ENCODE peak calls at places on chromosomes 4 and X, in eight cellular contexts. One of them, this sample, is unnamed.

GRCh38 chr4:56656346-56656643 is 24.8 kb downstream of the HOPX start:
- DNase-seq in ovary: peak
- DNase-seq in KBM-7: no peak
- DNase-seq in mesenteric fat pad: no peak
- DNase-seq in EL: peak
- DNase-seq in stomach: peak
- DNase-seq in mesenchymal stem cell: peak
- DNase-seq in globus pallidus: no peak
- DNase-seq in this sample: peak

GRCh38 chrX:97167333-97167732 is 283.6 kb downstream of the RPA4 start:
- DNase-seq in mesenteric fat pad: no peak
- DNase-seq in KBM-7: no peak
- DNase-seq in ovary: no peak
- DNase-seq in EL: no peak
- DNase-seq in stomach: no peak
- DNase-seq in globus pallidus: no peak
- DNase-seq in mesenchymal stem cell: no peak
- DNase-seq in this sample: no peak

GRCh38 chr4:161404346-161405110 is 759.3 kb downstream of the FSTL5 start:
- DNase-seq in mesenchymal stem cell: peak
- DNase-seq in mesenteric fat pad: no peak
- DNase-seq in globus pallidus: no peak
- DNase-seq in ovary: no peak
- DNase-seq in KBM-7: no peak
- DNase-seq in EL: no peak
- DNase-seq in stomach: no peak
- DNase-seq in this sample: no peak

GRCh38 chr4:40887690-40888089 is 137.9 kb downstream of the NSUN7 start:
- DNase-seq in mesenteric fat pad: no peak
- DNase-seq in globus pallidus: peak
- DNase-seq in stomach: no peak
- DNase-seq in KBM-7: no peak
- DNase-seq in ovary: no peak
- DNase-seq in mesenchymal stem cell: peak
- DNase-seq in EL: peak
- DNase-seq in this sample: no peak

GRCh38 chr4:189502841-189503240 is 437.8 kb upstream of the FRG1 start:
- DNase-seq in mesenteric fat pad: no peak
- DNase-seq in globus pallidus: no peak
- DNase-seq in KBM-7: no peak
- DNase-seq in stomach: no peak
- DNase-seq in EL: no peak
- DNase-seq in ovary: no peak
- DNase-seq in mesenchymal stem cell: no peak
- DNase-seq in this sample: no peak

GRCh38 chr4:6475492-6476020 is 3.1 kb upstream of the PPP2R2C start:
- DNase-seq in mesenchymal stem cell: no peak
- DNase-seq in ovary: no peak
- DNase-seq in EL: no peak
- DNase-seq in KBM-7: no peak
- DNase-seq in stomach: no peak
- DNase-seq in mesenteric fat pad: no peak
- DNase-seq in globus pallidus: no peak
- DNase-seq in this sample: no peak

GRCh38 chrX:140354431-140355120 is 150.3 kb downstream of the SOX3 start:
- DNase-seq in stomach: no peak
- DNase-seq in KBM-7: no peak
- DNase-seq in globus pallidus: no peak
- DNase-seq in mesenchymal stem cell: no peak
- DNase-seq in EL: no peak
- DNase-seq in ovary: no peak
- DNase-seq in mesenteric fat pad: no peak
- DNase-seq in this sample: no peak

GRCh38 chrX:39839371-39839770 is 258.4 kb downstream of the BCOR start:
- DNase-seq in KBM-7: no peak
- DNase-seq in mesenteric fat pad: no peak
- DNase-seq in globus pallidus: no peak
- DNase-seq in stomach: no peak
- DNase-seq in EL: no peak
- DNase-seq in mesenchymal stem cell: no peak
- DNase-seq in ovary: no peak
- DNase-seq in this sample: no peak

GRCh38 chr4:82428526-82428968 is 1.7 kb downstream of the HNRNPDL start:
- DNase-seq in EL: no peak
- DNase-seq in mesenchymal stem cell: no peak
- DNase-seq in ovary: no peak
- DNase-seq in globus pallidus: no peak
- DNase-seq in mesenteric fat pad: no peak
- DNase-seq in KBM-7: no peak
- DNase-seq in stomach: no peak
- DNase-seq in this sample: no peak

GRCh38 chr4:61661960-61662359 is 461.8 kb downstream of the ADGRL3 start:
- DNase-seq in EL: no peak
- DNase-seq in mesenchymal stem cell: no peak
- DNase-seq in ovary: no peak
- DNase-seq in stomach: no peak
- DNase-seq in globus pallidus: no peak
- DNase-seq in mesenteric fat pad: no peak
- DNase-seq in KBM-7: no peak
- DNase-seq in this sample: no peak

GRCh38 chr4:675980-676870 is 1.9 kb downstream of the MYL5 start:
- DNase-seq in mesenteric fat pad: no peak
- DNase-seq in EL: no peak
- DNase-seq in KBM-7: no peak
- DNase-seq in stomach: no peak
- DNase-seq in mesenchymal stem cell: no peak
- DNase-seq in ovary: no peak
- DNase-seq in globus pallidus: no peak
- DNase-seq in this sample: no peak

GRCh38 chrX:8692886-8693285 is 39.1 kb downstream of the ANOS1 start:
- DNase-seq in EL: peak
- DNase-seq in ovary: no peak
- DNase-seq in mesenteric fat pad: no peak
- DNase-seq in mesenchymal stem cell: no peak
- DNase-seq in KBM-7: no peak
- DNase-seq in stomach: no peak
- DNase-seq in globus pallidus: no peak
- DNase-seq in this sample: no peak

GRCh38 chr4:141905751-141906150 is 269.4 kb downstream of the IL15 start:
- DNase-seq in globus pallidus: no peak
- DNase-seq in mesenchymal stem cell: peak
- DNase-seq in mesenteric fat pad: no peak
- DNase-seq in stomach: no peak
- DNase-seq in KBM-7: no peak
- DNase-seq in EL: peak
- DNase-seq in ovary: no peak
- DNase-seq in this sample: no peak

GRCh38 chr4:174580597-174580996 is 58.3 kb upstream of the HPGD start:
- DNase-seq in globus pallidus: no peak
- DNase-seq in KBM-7: no peak
- DNase-seq in ovary: no peak
- DNase-seq in EL: no peak
- DNase-seq in mesenchymal stem cell: peak
- DNase-seq in mesenteric fat pad: no peak
- DNase-seq in stomach: no peak
- DNase-seq in this sample: no peak

GRCh38 chrX:30275498-30275897 is 28.6 kb downstream of the MAGEB1 start:
- DNase-seq in ovary: no peak
- DNase-seq in mesenteric fat pad: no peak
- DNase-seq in globus pallidus: no peak
- DNase-seq in EL: peak
- DNase-seq in mesenchymal stem cell: peak
- DNase-seq in stomach: no peak
- DNase-seq in KBM-7: peak
- DNase-seq in this sample: no peak

GRCh38 chr4:56680266-56680665 is 830 bp downstream of the HOPX start:
- DNase-seq in ovary: no peak
- DNase-seq in globus pallidus: no peak
- DNase-seq in stomach: peak
- DNase-seq in mesenteric fat pad: no peak
- DNase-seq in mesenchymal stem cell: no peak
- DNase-seq in KBM-7: no peak
- DNase-seq in EL: no peak
- DNase-seq in this sample: no peak

GRCh38 chrX:28610746-28611145 is 23.5 kb downstream of the IL1RAPL1 start:
- DNase-seq in stomach: no peak
- DNase-seq in globus pallidus: no peak
- DNase-seq in mesenteric fat pad: no peak
- DNase-seq in mesenchymal stem cell: no peak
- DNase-seq in EL: no peak
- DNase-seq in KBM-7: no peak
- DNase-seq in ovary: no peak
- DNase-seq in this sample: no peak

GRCh38 chr4:86959588-86960500 is 25.0 kb downstream of the AFF1 start:
- DNase-seq in EL: no peak
- DNase-seq in ovary: no peak
- DNase-seq in mesenchymal stem cell: peak
- DNase-seq in globus pallidus: no peak
- DNase-seq in stomach: no peak
- DNase-seq in mesenteric fat pad: no peak
- DNase-seq in KBM-7: no peak
- DNase-seq in this sample: no peak

GRCh38 chr4:6671648-6672047 is 22.0 kb upstream of the S100P start:
- DNase-seq in ovary: no peak
- DNase-seq in stomach: no peak
- DNase-seq in EL: no peak
- DNase-seq in KBM-7: no peak
- DNase-seq in mesenchymal stem cell: no peak
- DNase-seq in mesenteric fat pad: no peak
- DNase-seq in globus pallidus: no peak
- DNase-seq in this sample: no peak